ENCODE peak calls at places on chromosomes 6 and 20, in six cellular contexts. One of them, this sample, is unnamed.

GRCh38 chr6:68235192-68235812 is 399.8 kb upstream of the ADGRB3 start:
- DNase-seq in HEK293T: no peak
- DNase-seq in breast epithelium: no peak
- DNase-seq in fibroblast of gingiva: peak
- DNase-seq in AG04450: no peak
- DNase-seq in lower leg skin: no peak
- DNase-seq in this sample: no peak

GRCh38 chr6:170295519-170296422 is 4.9 kb upstream of the DLL1 start:
- DNase-seq in HEK293T: peak
- DNase-seq in breast epithelium: no peak
- DNase-seq in fibroblast of gingiva: no peak
- DNase-seq in AG04450: no peak
- DNase-seq in lower leg skin: no peak
- DNase-seq in this sample: no peak

GRCh38 chr20:13342469-13343242 is 121.6 kb downstream of the ISM1 start:
- DNase-seq in HEK293T: no peak
- DNase-seq in breast epithelium: peak
- DNase-seq in fibroblast of gingiva: no peak
- DNase-seq in AG04450: no peak
- DNase-seq in lower leg skin: peak
- DNase-seq in this sample: no peak

GRCh38 chr20:32535953-32536823 is 48.9 kb downstream of the NOL4L start:
- DNase-seq in HEK293T: peak
- DNase-seq in breast epithelium: no peak
- DNase-seq in fibroblast of gingiva: no peak
- DNase-seq in AG04450: no peak
- DNase-seq in lower leg skin: no peak
- DNase-seq in this sample: no peak

GRCh38 chr20:60867589-60867988 is 384.5 kb upstream of the CDH4 start:
- DNase-seq in HEK293T: no peak
- DNase-seq in breast epithelium: no peak
- DNase-seq in fibroblast of gingiva: no peak
- DNase-seq in AG04450: no peak
- DNase-seq in lower leg skin: peak
- DNase-seq in this sample: no peak

GRCh38 chr6:45076217-45076616 is 251.9 kb upstream of the RUNX2 start:
- DNase-seq in HEK293T: no peak
- DNase-seq in breast epithelium: no peak
- DNase-seq in fibroblast of gingiva: peak
- DNase-seq in AG04450: peak
- DNase-seq in lower leg skin: no peak
- DNase-seq in this sample: no peak

GRCh38 chr20:43006651-43007375 is 182.9 kb downstream of the PTPRT start:
- DNase-seq in HEK293T: no peak
- DNase-seq in breast epithelium: no peak
- DNase-seq in fibroblast of gingiva: no peak
- DNase-seq in AG04450: no peak
- DNase-seq in lower leg skin: no peak
- DNase-seq in this sample: no peak

GRCh38 chr6:111248789-111249188 is 161.5 kb downstream of the SLC16A10 start:
- DNase-seq in HEK293T: no peak
- DNase-seq in breast epithelium: no peak
- DNase-seq in fibroblast of gingiva: no peak
- DNase-seq in AG04450: no peak
- DNase-seq in lower leg skin: no peak
- DNase-seq in this sample: no peak

GRCh38 chr20:62281161-62281933 is 21.4 kb upstream of the ADRM1 start:
- DNase-seq in HEK293T: no peak
- DNase-seq in breast epithelium: no peak
- DNase-seq in fibroblast of gingiva: no peak
- DNase-seq in AG04450: no peak
- DNase-seq in lower leg skin: no peak
- DNase-seq in this sample: no peak

GRCh38 chr6:141252828-141253608 is 879.7 kb upstream of the GJE1 start:
- DNase-seq in HEK293T: no peak
- DNase-seq in breast epithelium: no peak
- DNase-seq in fibroblast of gingiva: peak
- DNase-seq in AG04450: no peak
- DNase-seq in lower leg skin: no peak
- DNase-seq in this sample: no peak

GRCh38 chr6:132020138-132020551 is 69.0 kb upstream of the CCN2 start:
- DNase-seq in HEK293T: no peak
- DNase-seq in breast epithelium: peak
- DNase-seq in fibroblast of gingiva: peak
- DNase-seq in AG04450: no peak
- DNase-seq in lower leg skin: peak
- DNase-seq in this sample: no peak

GRCh38 chr20:9397928-9398327 is 116.5 kb upstream of the LAMP5 start:
- DNase-seq in HEK293T: no peak
- DNase-seq in breast epithelium: no peak
- DNase-seq in fibroblast of gingiva: no peak
- DNase-seq in AG04450: no peak
- DNase-seq in lower leg skin: no peak
- DNase-seq in this sample: no peak

GRCh38 chr6:72703093-72703492 is 81.2 kb downstream of the KCNQ5 start:
- DNase-seq in HEK293T: no peak
- DNase-seq in breast epithelium: no peak
- DNase-seq in fibroblast of gingiva: no peak
- DNase-seq in AG04450: no peak
- DNase-seq in lower leg skin: no peak
- DNase-seq in this sample: no peak

GRCh38 chr20:37270586-37271420 is 9.2 kb upstream of the GHRH start:
- DNase-seq in HEK293T: no peak
- DNase-seq in breast epithelium: no peak
- DNase-seq in fibroblast of gingiva: no peak
- DNase-seq in AG04450: no peak
- DNase-seq in lower leg skin: no peak
- DNase-seq in this sample: no peak

GRCh38 chr6:137811121-137811911 is 55.7 kb upstream of the TNFAIP3 start:
- DNase-seq in HEK293T: peak
- DNase-seq in breast epithelium: peak
- DNase-seq in fibroblast of gingiva: peak
- DNase-seq in AG04450: peak
- DNase-seq in lower leg skin: peak
- DNase-seq in this sample: no peak

This sample was measured in smooth muscle cell of the brain vasculature.